ENCODE peak calls at places on chromosomes 12 and 14, in eight cellular contexts. I is cardiac muscle cell; L is transverse colon; W is CD4-positive, alpha-beta T cell; R is neural progenitor cell; E is astrocyte; Z is heart left ventricle; X is mammary epithelial cell. Q is an unnamed sample.

GRCh38 chr14:72606879-72607278 is 287.0 kb downstream of the DPF3 start:
- DNase-seq in I (no peak), L (no peak), W (no peak), R (no peak), E (no peak), Z (no peak), X (no peak), Q (no peak)

GRCh38 chr12:46390304-46390703 is 17.7 kb upstream of the SLC38A2 start:
- DNase-seq in I (no peak), L (no peak), W (no peak), R (no peak), E (no peak), Z (no peak), X (no peak), Q (no peak)

GRCh38 chr12:85244561-85244960 is 35.5 kb upstream of the ALX1 start:
- DNase-seq in I (no peak), L (no peak), W (no peak), R (no peak), E (no peak), Z (no peak), X (no peak), Q (no peak)

GRCh38 chr12:31479516-31480210 is 111.3 kb downstream of the DENND5B start:
- DNase-seq in I (no peak), L (no peak), W (no peak), R (no peak), E (no peak), Z (no peak), X (no peak), Q (no peak)

GRCh38 chr14:39467889-39468524 is 35.8 kb upstream of the FBXO33 start:
- DNase-seq in I (peak; percentile 58), L (no peak), W (no peak), R (peak; percentile 71), E (peak; percentile 22), Z (no peak), X (peak; percentile 26), Q (no peak)

GRCh38 chr14:49692191-49692757 is 646 bp upstream of the KLHDC1 start:
- DNase-seq in I (peak; percentile 10), L (no peak), W (no peak), R (no peak), E (no peak), Z (no peak), X (no peak), Q (no peak)

GRCh38 chr12:57899010-57899662 is 42.2 kb upstream of the ATP23 start:
- DNase-seq in I (peak; percentile 64), L (peak; percentile 73), W (peak; percentile 75), R (no peak), E (peak; percentile 65), Z (peak; percentile 53), X (peak; percentile 91), Q (peak; percentile 47)

GRCh38 chr12:2273751-2274150 is 221.0 kb downstream of the CACNA1C start:
- DNase-seq in I (no peak), L (no peak), W (no peak), R (no peak), E (no peak), Z (no peak), X (no peak), Q (no peak)

GRCh38 chr14:99790201-99790977 is 2.8 kb upstream of the EML1 start:
- DNase-seq in I (no peak), L (no peak), W (no peak), R (no peak), E (no peak), Z (no peak), X (no peak), Q (no peak)

GRCh38 chr12:5716221-5716620 is 228.8 kb downstream of the ANO2 start:
- DNase-seq in I (no peak), L (peak; percentile 13), W (no peak), R (no peak), E (no peak), Z (peak; percentile 40), X (no peak), Q (no peak)

GRCh38 chr12:82650627-82651337 is 35.9 kb upstream of the TMTC2 start:
- DNase-seq in I (peak; percentile 28), L (peak; percentile 85), W (no peak), R (no peak), E (peak; percentile 41), Z (peak; percentile 59), X (peak; percentile 97), Q (peak; percentile 94)

GRCh38 chr12:27924350-27925140 is 48.0 kb downstream of the PTHLH start:
- DNase-seq in I (peak; percentile 17), L (no peak), W (no peak), R (no peak), E (peak; percentile 38), Z (no peak), X (peak; percentile 16), Q (no peak)

DNA sequence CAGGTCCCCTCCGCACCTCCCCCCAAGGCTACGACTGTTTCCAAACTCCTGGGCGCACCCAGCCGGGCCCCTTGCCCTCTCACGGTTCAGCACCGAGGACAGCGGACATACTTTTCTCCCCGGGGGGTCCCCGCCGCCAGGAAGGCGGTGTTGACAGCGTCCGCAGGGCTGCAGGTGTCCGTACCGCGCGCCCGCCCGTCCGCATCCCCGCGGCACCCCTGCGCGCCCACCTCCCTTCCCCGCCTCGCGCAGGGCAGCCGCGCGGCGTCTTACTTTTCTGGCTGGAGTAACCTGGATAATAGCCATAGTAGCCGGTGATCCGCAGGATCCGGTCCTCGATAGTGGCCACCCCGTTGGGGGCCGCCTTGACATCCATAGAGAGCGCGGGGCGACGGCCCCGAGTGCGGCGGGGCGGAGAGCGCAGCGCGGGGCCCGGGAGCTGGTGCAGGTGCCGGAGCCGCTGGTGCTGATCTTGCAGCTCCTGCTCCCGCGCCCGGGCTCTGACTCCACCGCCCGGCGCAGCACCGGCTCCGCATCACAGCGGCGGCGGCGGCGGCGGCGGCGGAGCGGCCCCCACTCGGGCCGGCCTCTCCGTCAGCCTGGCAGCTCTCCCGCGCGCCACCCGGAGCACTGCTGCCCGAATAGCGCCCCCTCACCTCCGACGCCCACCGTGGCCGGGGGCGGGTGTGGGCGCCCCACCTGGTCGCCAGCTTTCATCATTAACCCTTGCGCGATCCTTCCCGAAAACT is at the start of gene SLC35F4:
- DNase-seq in I (peak; percentile 33), L (no peak), W (no peak), R (peak; percentile 92), E (no peak), Z (peak; percentile 33), X (peak; percentile 13), Q (peak; percentile 2)
- TF ChIP-seq CTCF in I (no peak), L (no peak), W (no peak), R (peak; percentile 25), E (no peak), Z (no peak), X (no peak), Q (no peak)

GRCh38 chr14:56844603-56845002 is 34.3 kb upstream of the OTX2 start:
- DNase-seq in I (no peak), L (no peak), W (no peak), R (peak; percentile 47), E (no peak), Z (no peak), X (no peak), Q (no peak)

GRCh38 chr14:56841611-56842010 is 31.3 kb upstream of the OTX2 start:
- DNase-seq in I (no peak), L (no peak), W (no peak), R (no peak), E (no peak), Z (no peak), X (no peak), Q (no peak)

DNA sequence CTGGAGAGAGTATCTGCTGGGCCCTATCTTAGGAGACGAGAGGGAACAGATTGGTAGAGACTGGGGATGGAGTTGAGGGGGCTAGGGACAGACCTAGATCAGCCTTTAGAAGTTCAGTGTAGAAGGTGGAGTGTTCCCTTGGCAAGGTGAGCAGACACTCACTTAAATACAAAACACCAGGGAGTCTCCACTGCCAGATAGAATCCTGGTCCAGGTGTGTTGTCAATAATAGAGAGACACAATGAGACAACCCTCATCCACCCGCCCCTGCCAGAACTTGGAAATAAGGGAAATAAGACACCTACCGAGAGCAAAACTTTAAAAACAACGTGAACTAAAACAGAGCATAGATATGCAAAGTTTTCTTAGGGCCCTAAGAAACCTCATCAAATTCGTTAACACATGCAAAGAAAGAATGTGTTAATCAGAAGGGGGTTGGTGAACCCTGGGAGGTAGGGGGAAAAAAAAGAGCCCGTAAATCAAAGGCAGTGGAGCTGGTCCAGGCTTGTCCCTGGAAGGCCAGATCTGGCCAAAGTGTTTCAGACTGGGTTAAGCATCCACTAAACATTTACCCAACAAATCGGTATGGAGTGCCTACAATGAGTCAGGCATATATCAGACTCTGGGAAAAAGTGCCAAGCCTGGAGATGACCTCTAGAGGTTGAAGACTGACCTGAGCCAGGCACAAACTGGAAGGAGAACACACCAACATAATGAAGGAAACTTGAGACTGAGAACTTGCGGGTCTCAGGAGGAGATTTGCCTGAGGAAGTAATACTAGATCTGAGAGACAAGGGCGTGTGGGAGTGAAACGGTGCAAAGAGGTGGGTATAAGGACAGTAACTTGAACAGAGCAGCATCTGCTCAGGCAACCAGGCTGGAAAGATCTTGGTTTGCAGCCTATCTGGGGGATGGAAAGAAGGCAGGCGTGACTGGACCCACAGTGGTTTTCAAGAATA is 37.0 kb upstream of the OTX2 start:
- DNase-seq in I (no peak), L (no peak), W (no peak), R (no peak), E (no peak), Z (no peak), X (no peak), Q (no peak)
- H3K27ac ChIP-seq in I (no peak overlapping the region), L (no peak overlapping the region), W (no peak overlapping the region), R (no peak overlapping the region), E (no peak overlapping the region), Z (no peak overlapping the region), X (no peak overlapping the region), Q (no peak overlapping the region)

DNA sequence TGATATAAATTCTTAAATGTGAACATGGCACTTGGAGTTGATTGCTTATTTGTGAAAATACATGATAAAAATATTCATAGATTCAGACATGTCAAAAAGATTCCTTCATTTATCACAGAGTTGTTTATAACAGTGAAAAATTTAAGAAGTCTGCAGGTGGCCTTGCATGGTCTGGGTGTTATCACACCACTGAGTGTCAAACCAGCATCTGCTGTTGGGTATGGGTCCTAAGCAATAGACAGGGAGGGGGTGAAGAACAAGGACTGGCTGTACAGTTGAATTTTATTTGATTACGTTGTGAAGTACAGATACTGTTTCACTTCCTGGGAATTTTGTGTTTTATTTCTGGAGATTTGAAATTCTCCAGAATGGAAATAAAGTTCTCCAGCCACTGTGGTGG is 180.4 kb upstream of the HIF1A start:
- DNase-seq in I (no peak), L (no peak), W (no peak), R (no peak), E (no peak), Z (no peak), X (no peak), Q (no peak)
- H3K27me3 ChIP-seq in I (no peaks in the 10 kb centered on the region), L (no peaks in the 10 kb centered on the region), W (no peaks in the 10 kb centered on the region), R (no peaks in the 10 kb centered on the region), E (peaks cover 3% of the 10 kb centered on the region), Z (no peaks in the 10 kb centered on the region), X (no peaks in the 10 kb centered on the region), Q (no peaks in the 10 kb centered on the region)

DNA sequence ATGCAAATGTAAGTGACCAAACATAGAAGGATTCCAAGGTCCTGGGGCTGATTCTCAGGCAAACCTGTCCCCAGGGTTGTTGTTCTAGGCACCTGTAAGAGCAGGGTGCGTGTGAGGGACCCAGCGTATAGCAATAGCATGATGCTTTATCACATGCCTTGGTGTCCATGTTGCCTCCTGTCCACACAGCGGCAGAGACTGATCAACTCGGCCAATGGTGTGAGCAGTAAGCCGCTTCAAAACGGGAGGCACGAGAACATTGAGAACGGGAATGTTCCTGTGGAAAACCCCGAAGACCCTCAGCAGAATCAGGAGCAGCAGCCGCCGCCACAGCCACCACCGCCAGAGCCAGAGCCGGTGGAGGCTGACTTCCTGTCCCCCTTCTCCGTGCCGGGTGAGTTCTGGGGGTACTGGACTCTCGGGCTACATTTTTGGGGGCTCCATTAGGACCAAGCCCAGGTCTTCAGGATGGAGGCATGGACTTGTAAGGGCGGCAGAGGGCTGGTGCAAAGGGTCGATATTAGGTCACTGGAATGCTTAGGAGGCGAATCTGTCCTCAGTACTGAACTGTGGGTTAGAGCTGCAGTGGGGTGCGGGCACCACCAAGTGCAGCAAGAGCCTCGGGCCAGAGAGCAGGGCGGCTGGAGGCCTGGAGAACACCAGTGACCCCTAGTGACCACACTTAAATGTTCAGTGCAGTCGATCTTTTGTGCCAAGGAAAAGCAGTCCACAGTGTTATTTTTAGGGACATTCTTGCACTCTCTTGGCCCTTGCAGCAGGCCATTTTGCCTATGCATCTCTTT is 57.2 kb upstream of the RIN3 start:
- DNase-seq in I (peak; percentile 86), L (peak; percentile 35), W (no peak), R (peak; percentile 83), E (peak; percentile 33), Z (peak; percentile 66), X (peak; percentile 25), Q (no peak)
- TF ChIP-seq CTCF in I (peak; percentile 82), L (peak; percentile 59), W (no peak), R (peak; percentile 75), E (peak; percentile 59), Z (peak; percentile 81), X (peak; percentile 49), Q (peak; percentile 64)

Q was measured in foreskin keratinocyte.